ENCODE peak calls at places on chromosomes 3 and 15, in eight cellular contexts. S, N, J, R, C, X, K and M are unnamed samples.

GRCh38 chr3:141499965-141500364 is 13.1 kb downstream of the RASA2 start:
- ATAC-seq in S (no peak), N (no peak), J (no peak), R (no peak), C (no peak), X (no peak), K (peak; percentile 41), M (no peak)

GRCh38 chr15:90212221-90213079 is 11.3 kb downstream of the SEMA4B start:
- ATAC-seq in S (peak; percentile 52), N (no peak), J (no peak), R (peak; percentile 43), C (no peak), X (peak; percentile 20), K (no peak), M (no peak)

GRCh38 chr15:44713006-44713966 is 2.0 kb downstream of the B2M start:
- ATAC-seq in S (no peak), N (no peak), J (no peak), R (peak; percentile 11), C (peak; percentile 3), X (no peak), K (peak; percentile 7), M (no peak)

GRCh38 chr15:78072080-78072892 is 5.2 kb downstream of the TBC1D2B start:
- ATAC-seq in S (no peak), N (peak; percentile 8), J (no peak), R (no peak), C (no peak), X (no peak), K (no peak), M (peak; percentile 44)

GRCh38 chr3:193816656-193817311 is 223.8 kb downstream of the OPA1 start:
- ATAC-seq in S (peak; percentile 50), N (peak; percentile 35), J (peak; percentile 66), R (no peak), C (no peak), X (peak; percentile 47), K (peak; percentile 92), M (peak; percentile 91)

GRCh38 chr3:30728143-30728542 is 121.7 kb downstream of the TGFBR2 start:
- ATAC-seq in S (no peak), N (no peak), J (no peak), R (no peak), C (no peak), X (no peak), K (no peak), M (no peak)

GRCh38 chr3:70360985-70361384 is 48.5 kb upstream of the MDFIC2 start:
- ATAC-seq in S (no peak), N (no peak), J (no peak), R (no peak), C (peak; percentile 93), X (no peak), K (no peak), M (no peak)

GRCh38 chr15:84799511-84800187 is 17.5 kb upstream of the ALPK3 start:
- ATAC-seq in S (no peak), N (peak; percentile 26), J (no peak), R (no peak), C (no peak), X (peak; percentile 52), K (no peak), M (no peak)

GRCh38 chr3:839981-840380 is 252.8 kb upstream of the CNTN6 start:
- ATAC-seq in S (no peak), N (no peak), J (no peak), R (no peak), C (no peak), X (no peak), K (no peak), M (no peak)

GRCh38 chr3:139774570-139775302 is 97.0 kb upstream of the NMNAT3 start:
- ATAC-seq in S (no peak), N (no peak), J (peak; percentile 91), R (no peak), C (no peak), X (no peak), K (no peak), M (peak; percentile 35)

GRCh38 chr3:9779721-9780450 is 10.1 kb upstream of the CAMK1 start:
- ATAC-seq in S (peak; percentile 67), N (no peak), J (no peak), R (no peak), C (peak; percentile 82), X (peak; percentile 19), K (no peak), M (peak; percentile 30)

GRCh38 chr3:175304437-175304836 is 445.3 kb downstream of the NAALADL2 start:
- ATAC-seq in S (no peak), N (no peak), J (no peak), R (no peak), C (peak; percentile 12), X (no peak), K (no peak), M (no peak)

GRCh38 chr15:46416544-46416943 is 781.7 kb downstream of the SQOR start:
- ATAC-seq in S (no peak), N (no peak), J (no peak), R (no peak), C (no peak), X (no peak), K (no peak), M (no peak)

GRCh38 chr3:187802928-187803259 is 57.6 kb upstream of the BCL6 start:
- ATAC-seq in S (no peak), N (no peak), J (no peak), R (no peak), C (peak; percentile 81), X (no peak), K (no peak), M (no peak)

GRCh38 chr3:81744366-81744765 is 17.1 kb downstream of the GBE1 start:
- ATAC-seq in S (peak; percentile 85), N (peak; percentile 32), J (no peak), R (peak; percentile 71), C (no peak), X (peak; percentile 84), K (peak; percentile 62), M (peak; percentile 86)
- TF ChIP-seq POLR2AphosphoS5 in S (peak; percentile 44), N (no peak), J (no peak), R (peak; percentile 15), C (no peak), X (no peak), K (no peak), M (peak; percentile 96)

GRCh38 chr3:89340431-89340830 is 233.0 kb downstream of the EPHA3 start:
- ATAC-seq in S (no peak), N (no peak), J (no peak), R (no peak), C (no peak), X (no peak), K (no peak), M (no peak)

GRCh38 chr3:89332311-89333159 is 225.1 kb downstream of the EPHA3 start:
- ATAC-seq in S (no peak), N (no peak), J (peak; percentile 86), R (no peak), C (no peak), X (no peak), K (no peak), M (no peak)

DNA sequence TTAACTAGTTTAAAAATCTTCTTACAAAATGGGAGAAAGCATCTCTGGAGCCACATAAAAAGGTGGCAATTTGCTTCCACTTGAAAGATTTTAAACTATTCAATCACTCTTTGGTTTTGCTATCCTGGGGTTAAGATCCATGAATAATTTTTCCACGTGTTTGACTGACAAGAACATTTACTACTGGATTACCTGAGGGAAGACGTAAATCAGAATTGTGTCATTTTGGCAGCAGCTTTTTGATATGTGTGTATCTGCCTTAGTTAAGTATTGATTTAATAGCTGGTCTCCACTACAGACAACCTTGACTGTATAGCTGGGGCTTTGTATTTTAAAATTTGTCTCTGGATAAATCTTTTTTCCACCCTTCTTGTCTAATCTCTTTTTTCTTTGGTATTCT is 228.3 kb downstream of the EPHA3 start:
- ATAC-seq in S (no peak), N (no peak), J (no peak), R (no peak), C (no peak), X (no peak), K (no peak), M (no peak)
- TF ChIP-seq POLR2AphosphoS5 in S (no peak), N (no peak), J (no peak), R (no peak), C (no peak), X (no peak), K (no peak), M (no peak)

DNA sequence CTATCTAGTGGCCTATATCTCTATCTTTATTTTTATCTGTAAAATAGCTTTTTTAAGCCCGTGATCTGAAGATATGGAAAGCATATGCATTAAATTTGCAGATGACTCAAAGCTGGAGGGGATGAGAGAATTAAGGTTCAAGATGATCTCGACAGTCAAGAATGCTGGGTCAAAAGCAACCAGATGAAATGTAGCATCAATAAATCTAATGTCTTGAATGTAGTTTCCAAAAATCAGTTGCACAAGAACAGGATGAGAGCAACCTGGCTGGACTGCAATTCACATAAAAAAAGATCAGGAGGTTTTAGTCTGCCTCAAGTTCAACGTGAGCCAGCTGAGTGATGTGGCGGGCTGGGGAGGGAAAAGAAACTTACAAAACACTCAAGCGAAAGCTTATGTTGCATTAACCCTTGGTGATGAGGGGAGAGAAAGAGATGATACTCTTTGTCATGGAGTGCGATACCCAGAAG is 221.3 kb upstream of the TLE3 start:
- ATAC-seq in S (no peak), N (no peak), J (no peak), R (no peak), C (peak; percentile 40), X (no peak), K (no peak), M (peak; percentile 75)
- TF ChIP-seq POLR2AphosphoS5 in S (no peak), N (no peak), J (no peak), R (no peak), C (no peak), X (no peak), K (no peak), M (peak; percentile 75)

GRCh38 chr3:171874251-171874679 is 31.1 kb downstream of the TMEM212 start:
- ATAC-seq in S (peak; percentile 83), N (no peak), J (peak; percentile 74), R (no peak), C (no peak), X (no peak), K (no peak), M (peak; percentile 31)
- TF ChIP-seq POLR2AphosphoS5 in S (peak; percentile 63), N (no peak), J (no peak), R (no peak), C (no peak), X (no peak), K (no peak), M (peak; percentile 52)

GRCh38 chr3:73473578-73474448 is 150.9 kb downstream of the PDZRN3 start:
- ATAC-seq in S (no peak), N (no peak), J (no peak), R (no peak), C (no peak), X (no peak), K (no peak), M (peak; percentile 31)

GRCh38 chr3:73475175-73475574 is 149.6 kb downstream of the PDZRN3 start:
- ATAC-seq in S (no peak), N (no peak), J (no peak), R (no peak), C (peak; percentile 64), X (no peak), K (no peak), M (no peak)

GRCh38 chr3:73470851-73471250 is 153.9 kb downstream of the PDZRN3 start:
- ATAC-seq in S (no peak), N (no peak), J (no peak), R (no peak), C (no peak), X (no peak), K (no peak), M (no peak)

GRCh38 chr3:73471986-73472385 is 152.8 kb downstream of the PDZRN3 start:
- ATAC-seq in S (no peak), N (no peak), J (no peak), R (no peak), C (no peak), X (no peak), K (no peak), M (no peak)

GRCh38 chr3:73472429-73472828 is 152.3 kb downstream of the PDZRN3 start:
- ATAC-seq in S (no peak), N (no peak), J (no peak), R (no peak), C (no peak), X (no peak), K (no peak), M (no peak)
- TF ChIP-seq POLR2AphosphoS5 in S (no peak), N (no peak), J (no peak), R (no peak), C (no peak), X (no peak), K (no peak), M (no peak)